ENCODE peak calls at places on chromosomes 12 and 14, in four cellular contexts. One of them, this sample, is unnamed.

GRCh38 chr14:60944206-60944605 is 36.7 kb downstream of the TRMT5 start:
- DNase-seq in Peyer's patch: no peak
- DNase-seq in tibial nerve: no peak
- DNase-seq in HepG2: no peak
- DNase-seq in this sample: no peak

GRCh38 chr12:27555316-27555715 is 31.3 kb downstream of the PPFIBP1 start:
- DNase-seq in Peyer's patch: no peak
- DNase-seq in tibial nerve: no peak
- DNase-seq in HepG2: no peak
- DNase-seq in this sample: no peak

GRCh38 chr14:104284107-104284592 is 145.8 kb downstream of the KIF26A start:
- DNase-seq in tibial nerve: no peak
- DNase-seq in HepG2: no peak
- DNase-seq in Peyer's patch: no peak
- DNase-seq in this sample: no peak

GRCh38 chr12:106585862-106586534 is 3.2 kb downstream of the RFX4 start:
- DNase-seq in Peyer's patch: no peak
- DNase-seq in tibial nerve: no peak
- DNase-seq in HepG2: no peak
- DNase-seq in this sample: peak; percentile 10

GRCh38 chr12:25713264-25713663 is 160.2 kb upstream of the LMNTD1 start:
- DNase-seq in Peyer's patch: no peak
- DNase-seq in HepG2: no peak
- DNase-seq in tibial nerve: no peak
- DNase-seq in this sample: no peak

GRCh38 chr12:4736048-4736447 is 15.8 kb downstream of the GALNT8 start:
- DNase-seq in Peyer's patch: no peak
- DNase-seq in tibial nerve: no peak
- DNase-seq in HepG2: no peak
- DNase-seq in this sample: no peak

GRCh38 chr14:93619176-93619793 is 169.0 kb downstream of the PRIMA1 start:
- DNase-seq in HepG2: peak; percentile 47
- DNase-seq in Peyer's patch: peak; percentile 36
- DNase-seq in tibial nerve: peak; percentile 34
- DNase-seq in this sample: peak; percentile 47

GRCh38 chr12:154058-154457 is 59.9 kb downstream of the SLC6A12 start:
- DNase-seq in HepG2: no peak
- DNase-seq in Peyer's patch: no peak
- DNase-seq in tibial nerve: no peak
- DNase-seq in this sample: no peak

GRCh38 chr12:104182621-104183378 is 32.8 kb upstream of the TXNRD1 start:
- DNase-seq in tibial nerve: no peak
- DNase-seq in Peyer's patch: no peak
- DNase-seq in HepG2: no peak
- DNase-seq in this sample: no peak

DNA sequence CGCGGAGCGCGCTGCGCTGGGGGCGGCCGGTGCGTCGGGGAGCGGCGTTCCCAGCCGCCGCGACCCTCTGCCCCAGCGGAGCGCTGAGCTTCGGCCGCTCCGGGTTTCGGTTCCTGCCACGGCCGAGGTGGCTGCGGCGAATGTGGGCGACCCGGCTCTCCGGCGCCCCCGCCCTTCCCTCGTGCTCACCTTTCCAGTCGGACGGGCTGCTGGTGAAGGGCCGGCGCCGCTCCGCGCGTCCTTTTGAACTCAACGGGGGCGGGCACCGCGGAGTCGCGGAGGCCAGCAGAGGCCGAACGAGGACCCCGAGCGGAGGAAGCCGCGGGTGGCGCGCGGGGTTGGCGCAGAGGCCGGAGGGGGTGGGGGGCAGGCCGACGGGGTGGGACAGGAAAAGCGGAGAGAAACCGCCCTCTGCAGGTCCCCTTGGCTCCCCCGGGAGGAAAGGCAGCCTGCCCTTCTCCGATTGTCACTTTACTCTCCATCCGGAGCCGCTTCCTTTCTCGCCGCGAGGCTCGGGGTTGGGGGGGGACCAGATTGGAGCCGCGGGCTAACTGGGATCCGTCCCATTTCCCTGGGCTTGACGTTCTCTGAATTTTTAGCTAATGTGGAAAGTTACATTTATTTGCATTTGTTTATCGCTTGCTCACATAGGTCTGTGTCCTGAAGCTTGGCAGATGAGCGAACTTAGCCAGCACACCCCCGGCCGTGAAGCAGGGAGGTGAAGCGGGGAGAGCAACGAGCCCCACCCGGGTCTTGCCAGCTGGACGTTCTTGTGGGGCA is at the start of gene SMAGP:
- DNase-seq in tibial nerve: peak; percentile 5
- DNase-seq in Peyer's patch: peak; percentile 67
- DNase-seq in HepG2: peak; percentile 40
- DNase-seq in this sample: peak; percentile 41
- TF ChIP-seq POLR2A in tibial nerve: no peak
- TF ChIP-seq POLR2A in Peyer's patch: peak; percentile 58
- TF ChIP-seq POLR2A in HepG2: peak; percentile 44
- TF ChIP-seq POLR2A in this sample: no peak

GRCh38 chr12:57591567-57592325 is 754 bp downstream of the PIP4K2C start:
- DNase-seq in Peyer's patch: no peak
- DNase-seq in tibial nerve: no peak
- DNase-seq in HepG2: no peak
- DNase-seq in this sample: peak; percentile 60

GRCh38 chr12:57592551-57593165 is 1.7 kb downstream of the PIP4K2C start:
- DNase-seq in tibial nerve: no peak
- DNase-seq in HepG2: no peak
- DNase-seq in Peyer's patch: no peak
- DNase-seq in this sample: no peak

GRCh38 chr12:57593187-57593586 is 2.2 kb downstream of the PIP4K2C start:
- DNase-seq in tibial nerve: no peak
- DNase-seq in Peyer's patch: no peak
- DNase-seq in HepG2: no peak
- DNase-seq in this sample: no peak

GRCh38 chr12:57590536-57590891 is 478 bp upstream of the PIP4K2C start:
- DNase-seq in tibial nerve: no peak
- DNase-seq in HepG2: no peak
- DNase-seq in Peyer's patch: no peak
- DNase-seq in this sample: no peak

DNA sequence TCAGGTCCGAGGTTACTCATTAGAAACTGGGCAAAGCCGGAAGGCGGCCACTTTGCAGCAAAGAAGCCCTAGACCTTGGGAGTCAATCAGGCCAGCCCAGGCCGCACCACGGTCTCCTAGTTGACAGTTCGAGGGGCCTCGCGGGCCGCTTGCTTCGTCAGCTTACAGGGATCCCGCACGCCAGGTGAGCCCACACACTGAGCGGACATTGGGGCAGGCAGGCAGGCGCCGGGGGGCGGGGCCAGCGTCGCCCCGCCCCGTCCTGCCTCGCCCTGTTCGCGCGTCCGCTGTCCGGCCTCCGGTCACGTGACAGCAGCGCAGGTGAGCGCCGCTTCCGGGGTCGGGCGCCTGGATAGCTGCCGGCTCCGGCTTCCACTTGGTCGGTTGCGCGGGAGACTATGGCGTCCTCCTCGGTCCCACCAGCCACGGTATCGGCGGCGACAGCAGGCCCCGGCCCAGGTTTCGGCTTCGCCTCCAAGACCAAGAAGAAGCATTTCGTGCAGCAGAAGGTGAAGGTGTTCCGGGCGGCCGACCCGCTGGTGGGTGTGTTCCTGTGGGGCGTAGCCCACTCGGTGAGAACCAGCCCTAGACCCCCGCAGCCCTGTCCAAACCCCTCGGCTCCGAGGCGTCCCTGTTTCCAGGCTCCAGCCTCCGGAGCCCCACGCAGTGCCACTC is at the start of gene PIP4K2C:
- DNase-seq in Peyer's patch: peak; percentile 91
- DNase-seq in tibial nerve: peak; percentile 65
- DNase-seq in HepG2: peak; percentile 77
- DNase-seq in this sample: peak; percentile 87
- TF ChIP-seq POLR2A in Peyer's patch: peak; percentile 70
- TF ChIP-seq POLR2A in tibial nerve: no peak
- TF ChIP-seq POLR2A in HepG2: peak; percentile 73
- TF ChIP-seq POLR2A in this sample: peak; percentile 77

GRCh38 chr12:96489392-96490056 is at the start of gene CFAP54:
- DNase-seq in HepG2: peak; percentile 83
- DNase-seq in tibial nerve: peak; percentile 94
- DNase-seq in Peyer's patch: peak; percentile 96
- DNase-seq in this sample: peak; percentile 94
- TF ChIP-seq POLR2A in HepG2: no peak
- TF ChIP-seq POLR2A in tibial nerve: no peak
- TF ChIP-seq POLR2A in Peyer's patch: no peak
- TF ChIP-seq POLR2A in this sample: peak; percentile 59

GRCh38 chr12:66188584-66189475 is at the start of gene IRAK3:
- DNase-seq in HepG2: no peak
- DNase-seq in tibial nerve: peak; percentile 80
- DNase-seq in Peyer's patch: peak; percentile 57
- DNase-seq in this sample: peak; percentile 77
- TF ChIP-seq POLR2A in HepG2: no peak
- TF ChIP-seq POLR2A in tibial nerve: peak; percentile 71
- TF ChIP-seq POLR2A in Peyer's patch: peak; percentile 51
- TF ChIP-seq POLR2A in this sample: peak; percentile 53

GRCh38 chr14:26765768-26766550 is 168.1 kb upstream of the NOVA1 start:
- DNase-seq in Peyer's patch: no peak
- DNase-seq in tibial nerve: peak; percentile 60
- DNase-seq in HepG2: no peak
- DNase-seq in this sample: no peak

GRCh38 chr14:26765301-26765700 is 167.5 kb upstream of the NOVA1 start:
- DNase-seq in tibial nerve: no peak
- DNase-seq in HepG2: no peak
- DNase-seq in Peyer's patch: no peak
- DNase-seq in this sample: no peak

GRCh38 chr14:26761532-26761931 is 163.7 kb upstream of the NOVA1 start:
- DNase-seq in Peyer's patch: no peak
- DNase-seq in HepG2: no peak
- DNase-seq in tibial nerve: no peak
- DNase-seq in this sample: no peak

DNA sequence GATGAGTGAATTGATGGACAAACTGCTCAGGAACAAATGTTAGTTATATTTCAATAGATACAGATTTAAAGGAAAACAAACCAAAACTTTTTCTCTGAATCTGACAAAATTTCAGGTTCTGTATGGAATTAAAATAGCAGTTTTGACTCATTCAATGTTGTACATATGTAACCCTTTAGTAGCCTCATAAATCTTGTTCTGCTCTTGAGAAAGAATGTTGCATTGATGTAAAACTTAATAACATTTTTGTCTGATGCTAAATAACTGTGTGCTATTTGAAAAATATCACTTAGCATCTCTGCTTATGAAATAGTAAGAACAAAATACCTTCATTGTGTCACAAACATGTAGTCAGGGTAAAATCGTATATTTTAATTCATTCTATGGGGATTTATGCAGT is 168.9 kb upstream of the NOVA1 start:
- DNase-seq in HepG2: no peak
- DNase-seq in Peyer's patch: no peak
- DNase-seq in tibial nerve: no peak
- DNase-seq in this sample: no peak
- TF ChIP-seq POLR2A in HepG2: no peak
- TF ChIP-seq POLR2A in Peyer's patch: no peak
- TF ChIP-seq POLR2A in tibial nerve: no peak
- TF ChIP-seq POLR2A in this sample: no peak

GRCh38 chr12:49355913-49356312 is 9.2 kb downstream of the DNAJC22 start:
- DNase-seq in HepG2: no peak
- DNase-seq in Peyer's patch: no peak
- DNase-seq in tibial nerve: no peak
- DNase-seq in this sample: no peak

GRCh38 chr12:49362077-49362476 is 5.2 kb upstream of the SPATS2 start:
- DNase-seq in HepG2: no peak
- DNase-seq in Peyer's patch: no peak
- DNase-seq in tibial nerve: no peak
- DNase-seq in this sample: no peak

GRCh38 chr12:49357099-49357678 is 10.1 kb upstream of the SPATS2 start:
- DNase-seq in Peyer's patch: no peak
- DNase-seq in HepG2: no peak
- DNase-seq in tibial nerve: no peak
- DNase-seq in this sample: peak; percentile 42

GRCh38 chr12:49358548-49359141 is 8.6 kb upstream of the SPATS2 start:
- DNase-seq in tibial nerve: peak; percentile 66
- DNase-seq in HepG2: peak; percentile 72
- DNase-seq in Peyer's patch: peak; percentile 52
- DNase-seq in this sample: peak; percentile 78

GRCh38 chr12:49359671-49360070 is 7.6 kb upstream of the SPATS2 start:
- DNase-seq in HepG2: no peak
- DNase-seq in Peyer's patch: no peak
- DNase-seq in tibial nerve: no peak
- DNase-seq in this sample: no peak
- TF ChIP-seq POLR2A in HepG2: no peak
- TF ChIP-seq POLR2A in Peyer's patch: no peak
- TF ChIP-seq POLR2A in tibial nerve: no peak
- TF ChIP-seq POLR2A in this sample: no peak

DNA sequence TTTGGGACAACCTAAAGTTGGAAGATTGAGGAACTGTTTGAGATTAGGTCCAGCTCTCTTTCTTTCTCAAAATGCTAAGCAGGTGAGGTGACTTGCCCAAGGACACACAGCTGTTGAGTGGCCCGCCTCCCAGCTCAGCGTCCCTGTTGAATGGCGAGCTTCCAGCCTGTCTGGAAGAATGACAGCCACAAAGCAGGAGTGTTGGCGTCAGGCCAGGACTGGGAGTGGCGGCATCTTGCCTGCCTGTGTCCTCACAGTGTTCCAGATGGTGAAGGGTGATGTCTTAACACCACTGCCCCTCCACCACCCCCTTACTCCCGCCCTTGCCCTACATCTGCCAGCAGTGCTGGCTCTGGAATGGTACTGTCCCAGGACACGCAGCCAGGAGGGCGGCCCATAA is 4.4 kb upstream of the CEBPE start:
- DNase-seq in tibial nerve: no peak
- DNase-seq in HepG2: no peak
- DNase-seq in Peyer's patch: no peak
- DNase-seq in this sample: peak; percentile 24
- TF ChIP-seq POLR2A in tibial nerve: no peak
- TF ChIP-seq POLR2A in HepG2: no peak
- TF ChIP-seq POLR2A in Peyer's patch: no peak
- TF ChIP-seq POLR2A in this sample: no peak

This sample was measured in erythroblast.